ENCODE peak calls at places on chromosome 22, in eight cellular contexts. N is H1, D is IMR-90, T is HCT116, V is A549, U is HepG2, I is K562, A is GM12878. M is an unnamed sample.

GRCh38 chr22:45400046-45400445 is 13.4 kb downstream of the SMC1B start:
- DNase-seq in N (no peak), D (no peak), T (no peak), V (no peak), U (no peak), I (no peak), A (no peak), M (no peak)

GRCh38 chr22:37827056-37827455 is 3.9 kb downstream of the GALR3 start:
- DNase-seq in N (no peak), D (no peak), T (no peak), V (no peak), U (no peak), I (no peak), A (no peak), M (no peak)

GRCh38 chr22:49954991-49955580 is 5.5 kb upstream of the PIM3 start:
- DNase-seq in N (no peak), D (no peak), T (no peak), V (no peak), U (no peak), I (no peak), A (no peak), M (no peak)

GRCh38 chr22:48098243-48098935 is 1335.9 kb downstream of the TBC1D22A start:
- DNase-seq in N (no peak), D (no peak), T (no peak), V (no peak), U (no peak), I (no peak), A (peak), M (no peak)

GRCh38 chr22:49701380-49702067 is 126.1 kb downstream of the BRD1 start:
- DNase-seq in N (no peak), D (no peak), T (no peak), V (no peak), U (no peak), I (peak), A (no peak), M (no peak)

GRCh38 chr22:44710474-44711235 is 8.7 kb downstream of the PRR5 start:
- DNase-seq in N (no peak), D (no peak), T (no peak), V (no peak), U (no peak), I (peak), A (no peak), M (no peak)

GRCh38 chr22:31892080-31892433 is 52.3 kb upstream of the YWHAH start:
- DNase-seq in N (no peak), D (no peak), T (no peak), V (no peak), U (no peak), I (no peak), A (no peak), M (no peak)

GRCh38 chr22:41620646-41621098 is at the start of gene DESI1:
- DNase-seq in N (no peak), D (no peak), T (no peak), V (no peak), U (peak), I (no peak), A (no peak), M (no peak)

GRCh38 chr22:48407256-48407955 is 1420.3 kb downstream of the BRD1 start:
- DNase-seq in N (no peak), D (no peak), T (no peak), V (no peak), U (no peak), I (no peak), A (no peak), M (no peak)

GRCh38 chr22:37240941-37241320 is 3.1 kb downstream of the RAC2 start:
- DNase-seq in N (no peak), D (no peak), T (no peak), V (no peak), U (no peak), I (no peak), A (no peak), M (no peak)

GRCh38 chr22:49230194-49230577 is 597.5 kb downstream of the BRD1 start:
- DNase-seq in N (no peak), D (no peak), T (no peak), V (no peak), U (no peak), I (peak), A (no peak), M (no peak)

GRCh38 chr22:36052505-36052941 is 23.9 kb upstream of the RBFOX2 start:
- DNase-seq in N (no peak), D (peak), T (peak), V (peak), U (no peak), I (peak), A (no peak), M (no peak)
- H3K4me2 ChIP-seq in N (no peak), D (no peak), T (peak), V (no peak), U (peak), I (peak), A (no peak), M (no peak)

GRCh38 chr22:40193429-40194421 is 16.0 kb downstream of the TNRC6B start:
- DNase-seq in N (peak), D (peak), T (no peak), V (peak), U (no peak), I (no peak), A (no peak), M (peak)
- TF ChIP-seq POLR2A in N (peak), D (no peak), T (no peak), V (no peak), U (no peak), I (no peak), A (no peak), M (no peak)

GRCh38 chr22:23152238-23153114 is 7.2 kb downstream of the RAB36 start:
- DNase-seq in N (no peak), D (no peak), T (no peak), V (no peak), U (peak), I (peak), A (no peak), M (no peak)
- H3K4me2 ChIP-seq in N (no peak), D (no peak), T (peak), V (no peak), U (peak), I (no peak), A (peak), M (no peak)

GRCh38 chr22:35116817-35117216 is 50.9 kb downstream of the ISX start:
- DNase-seq in N (no peak), D (no peak), T (no peak), V (no peak), U (no peak), I (no peak), A (no peak), M (no peak)
- TF ChIP-seq POLR2A in N (no peak), D (no peak), T (no peak), V (no peak), U (no peak), I (no peak), A (no peak), M (no peak)

DNA sequence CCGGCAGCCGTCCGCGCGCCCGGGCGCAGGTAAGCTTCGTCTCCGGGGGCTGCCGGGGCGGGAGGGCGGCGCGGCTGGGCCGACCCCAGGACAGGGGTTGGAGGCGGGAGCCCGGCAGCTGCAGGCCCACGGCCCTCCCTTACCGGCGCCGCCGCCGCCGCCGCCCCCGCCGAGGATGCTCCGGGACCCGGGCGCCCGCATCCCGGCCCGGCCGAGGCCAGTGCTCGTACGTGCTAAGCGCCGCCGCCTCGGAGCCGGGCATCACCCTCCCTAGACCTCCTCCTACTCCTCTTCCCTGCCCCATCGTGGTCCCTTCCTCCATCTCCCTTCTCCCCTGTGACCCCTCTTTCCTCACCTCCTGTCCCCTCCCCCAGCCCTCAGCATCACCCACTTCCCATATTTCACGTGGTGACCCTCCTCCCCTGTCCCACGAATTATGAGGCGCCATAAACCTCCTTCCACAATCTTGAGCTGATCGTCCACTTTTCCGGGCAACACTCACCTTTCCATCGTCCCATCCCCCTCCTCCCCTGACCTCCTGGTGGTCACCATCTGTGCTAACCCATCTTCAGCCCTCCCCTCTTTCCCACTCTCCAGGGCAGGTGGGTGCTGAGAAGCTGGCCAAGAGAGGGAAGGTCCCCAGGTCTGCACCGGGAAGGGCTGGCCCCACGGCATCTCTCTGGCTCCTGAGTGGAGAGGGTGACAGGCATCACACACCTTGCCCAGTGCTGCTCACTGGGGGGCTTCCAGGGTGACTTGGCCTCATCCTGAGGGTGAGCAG is 588 bp downstream of the ASPHD2 start:
- DNase-seq in N (no peak), D (no peak), T (no peak), V (no peak), U (no peak), I (peak), A (no peak), M (no peak)
- H3K4me2 ChIP-seq in N (peak), D (peak), T (peak), V (peak), U (peak), I (peak), A (peak), M (peak)

DNA sequence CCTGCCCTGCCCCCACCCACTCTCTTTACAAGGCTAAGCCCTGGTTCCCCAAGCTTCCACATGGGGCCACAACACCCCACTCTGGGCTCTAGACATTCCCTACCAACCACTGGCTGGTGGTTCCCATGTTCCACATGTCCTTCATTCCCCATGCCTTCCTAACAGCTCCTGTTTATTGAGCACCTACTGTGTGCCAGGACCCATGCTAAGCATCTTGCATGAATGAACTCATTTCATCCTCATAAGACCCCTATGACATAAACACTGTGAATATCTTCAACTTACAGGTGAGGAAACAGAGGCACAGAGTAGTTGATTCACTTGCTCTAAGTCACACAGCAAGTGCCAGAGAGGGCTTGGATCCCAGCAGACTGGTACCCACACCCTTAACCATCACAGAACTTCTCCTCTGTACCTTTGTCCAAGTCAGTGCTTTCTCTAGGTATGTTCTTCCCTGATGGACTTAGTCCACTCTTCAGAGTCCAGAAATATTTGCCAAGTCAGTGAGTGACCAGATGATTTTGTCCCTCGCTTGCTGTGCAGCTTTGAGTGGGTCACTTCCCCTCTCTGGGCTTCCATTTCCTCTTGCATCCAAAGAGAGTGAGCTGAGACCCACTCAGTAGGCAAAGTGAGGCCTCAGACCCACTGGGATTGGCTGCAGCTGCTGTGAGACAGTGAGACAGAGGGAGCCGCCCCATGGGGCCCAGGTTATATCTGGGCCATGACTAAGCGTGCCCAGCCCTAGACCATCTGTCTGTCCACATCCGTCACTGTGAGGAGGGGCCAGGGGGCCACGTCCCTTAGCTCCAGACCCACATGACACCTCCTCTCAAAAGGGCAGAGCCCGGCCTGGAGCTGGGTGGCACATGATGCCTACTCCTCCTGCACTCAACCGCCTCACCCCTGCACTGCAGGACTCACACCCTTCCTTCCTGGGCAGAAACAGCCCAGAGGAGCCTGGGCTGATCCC is 132.4 kb downstream of the MN1 start:
- DNase-seq in N (no peak), D (peak), T (peak), V (peak), U (peak), I (peak), A (no peak), M (peak)
- TF ChIP-seq POLR2A in N (no peak), D (no peak), T (no peak), V (no peak), U (peak), I (no peak), A (no peak), M (no peak)

DNA sequence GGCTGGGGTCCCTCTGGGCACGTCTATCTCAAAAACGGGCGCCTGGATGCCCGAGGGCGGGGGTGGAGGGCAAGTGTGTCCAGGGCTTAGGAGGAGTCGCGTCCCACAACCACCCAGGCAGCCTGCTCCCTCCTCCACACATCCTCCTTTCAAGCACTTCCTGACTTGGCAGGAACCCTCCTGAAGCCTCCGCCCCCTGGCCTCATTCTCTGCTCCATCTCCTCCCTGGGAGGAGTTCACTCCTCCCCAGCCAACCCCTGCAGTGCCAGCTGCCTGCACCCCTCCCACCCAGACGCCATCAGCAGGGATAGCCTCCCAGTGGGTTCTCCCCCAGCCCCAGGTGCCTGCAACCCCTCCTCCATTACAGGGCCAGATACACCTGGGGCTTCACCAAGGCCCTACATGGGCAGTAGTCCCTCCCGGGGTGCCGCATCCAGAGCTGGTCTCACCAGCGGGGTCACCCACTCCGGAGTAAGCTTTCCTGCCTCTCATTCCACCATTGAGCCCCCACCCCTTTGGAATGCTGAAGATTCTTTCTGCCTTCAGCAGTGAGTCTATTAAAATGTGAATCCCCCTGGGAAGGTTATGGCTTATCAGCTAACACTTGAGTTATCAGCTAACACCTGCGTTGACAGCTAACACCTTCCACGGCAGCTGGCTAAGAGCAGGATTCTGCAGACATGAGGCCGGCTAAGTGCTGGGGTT is 24.4 kb downstream of the RTN4R start:
- DNase-seq in N (no peak), D (peak), T (no peak), V (peak), U (no peak), I (peak), A (no peak), M (peak)
- H3K4me2 ChIP-seq in N (no peak), D (peak), T (peak), V (peak), U (no peak), I (no peak), A (peak), M (no peak)

GRCh38 chr22:17083255-17083654 is 1.5 kb upstream of the IL17RA start:
- DNase-seq in N (no peak), D (no peak), T (no peak), V (no peak), U (no peak), I (no peak), A (no peak), M (no peak)

GRCh38 chr22:17086301-17086700 is 1.5 kb downstream of the IL17RA start:
- DNase-seq in N (no peak), D (no peak), T (no peak), V (no peak), U (no peak), I (no peak), A (no peak), M (no peak)

GRCh38 chr22:17085277-17086091 is 684 bp downstream of the IL17RA start:
- DNase-seq in N (no peak), D (no peak), T (no peak), V (no peak), U (no peak), I (peak), A (no peak), M (no peak)

GRCh38 chr22:17083811-17084540 is 824 bp upstream of the IL17RA start:
- DNase-seq in N (no peak), D (no peak), T (no peak), V (no peak), U (no peak), I (no peak), A (no peak), M (no peak)

GRCh38 chr22:17084554-17085276 is at the start of gene IL17RA:
- DNase-seq in N (peak), D (peak), T (peak), V (peak), U (peak), I (peak), A (peak), M (peak)
- TF ChIP-seq POLR2A in N (no peak), D (peak), T (peak), V (peak), U (peak), I (peak), A (peak), M (peak)

GRCh38 chr22:30260276-30260675 is 6.4 kb downstream of the OSM start:
- DNase-seq in N (no peak), D (no peak), T (no peak), V (no peak), U (no peak), I (no peak), A (no peak), M (no peak)
- H3K4me2 ChIP-seq in N (no peak), D (no peak), T (no peak), V (no peak), U (no peak), I (no peak), A (no peak), M (no peak)

M was measured in endothelial cell of umbilical vein.